ENCODE peak calls at places on chromosome 10, in seven cellular contexts. J is neural progenitor cell; S is HL-60; C is hepatocyte; A is H9; E is CD8-positive, alpha-beta T cell; Z is body of pancreas. F is an unnamed sample.

GRCh38 chr10:71010730-71011129 is 122.4 kb upstream of the PCBD1 start:
- DNase-seq in S (no peak), E (no peak), A (no peak), J (no peak), Z (no peak), C (no peak), F (no peak)

GRCh38 chr10:72275351-72276012 is 1.8 kb downstream of the DDIT4 start:
- DNase-seq in E (no peak), J (no peak), Z (peak; percentile 58), C (no peak), S (no peak), A (no peak), F (peak; percentile 75)

GRCh38 chr10:98272245-98272644 is 4.3 kb upstream of the LOXL4 start:
- DNase-seq in J (no peak), E (no peak), S (no peak), Z (no peak), A (no peak), C (no peak), F (no peak)

GRCh38 chr10:92421550-92421949 is 130.6 kb downstream of the MARCHF5 start:
- DNase-seq in C (no peak), J (no peak), A (no peak), E (no peak), S (no peak), Z (no peak), F (no peak)

GRCh38 chr10:75709245-75709644 is 277.8 kb downstream of the LRMDA start:
- DNase-seq in E (no peak), Z (no peak), C (no peak), A (no peak), S (no peak), J (no peak), F (no peak)

GRCh38 chr10:91061608-91062007 is 140.7 kb upstream of the ANKRD1 start:
- DNase-seq in J (no peak), C (no peak), Z (peak; percentile 17), E (no peak), S (no peak), A (no peak), F (no peak)

GRCh38 chr10:27251554-27251953 is 11.0 kb upstream of the ACBD5 start:
- DNase-seq in A (no peak), S (no peak), C (no peak), J (no peak), E (no peak), Z (no peak), F (no peak)

GRCh38 chr10:74145133-74145532 is 5.5 kb downstream of the AP3M1 start:
- DNase-seq in A (no peak), S (no peak), E (no peak), J (no peak), Z (no peak), C (peak; percentile 41), F (no peak)

GRCh38 chr10:113708640-113709039 is 28.9 kb downstream of the CASP7 start:
- DNase-seq in Z (no peak), E (no peak), A (no peak), C (no peak), J (no peak), S (no peak), F (no peak)

GRCh38 chr10:113711142-113711541 is 31.4 kb downstream of the CASP7 start:
- DNase-seq in C (no peak), S (no peak), E (no peak), A (no peak), J (peak; percentile 29), Z (no peak), F (no peak)

GRCh38 chr10:113706623-113707022 is 26.9 kb downstream of the CASP7 start:
- DNase-seq in E (no peak), J (no peak), A (no peak), S (no peak), Z (no peak), C (no peak), F (no peak)

GRCh38 chr10:113712024-113712423 is 32.3 kb downstream of the CASP7 start:
- DNase-seq in S (no peak), J (no peak), C (no peak), Z (no peak), E (no peak), A (no peak), F (no peak)

GRCh38 chr10:113709221-113709838 is 29.6 kb downstream of the CASP7 start:
- DNase-seq in J (no peak), C (peak; percentile 27), S (no peak), A (no peak), Z (peak; percentile 11), E (no peak), F (no peak)
- H3K27ac ChIP-seq in J (no peak overlapping the region), C (no peak overlapping the region), S (no peak overlapping the region), A (no peak overlapping the region), Z (no peak overlapping the region), E (no peak overlapping the region), F (no peak overlapping the region)

DNA sequence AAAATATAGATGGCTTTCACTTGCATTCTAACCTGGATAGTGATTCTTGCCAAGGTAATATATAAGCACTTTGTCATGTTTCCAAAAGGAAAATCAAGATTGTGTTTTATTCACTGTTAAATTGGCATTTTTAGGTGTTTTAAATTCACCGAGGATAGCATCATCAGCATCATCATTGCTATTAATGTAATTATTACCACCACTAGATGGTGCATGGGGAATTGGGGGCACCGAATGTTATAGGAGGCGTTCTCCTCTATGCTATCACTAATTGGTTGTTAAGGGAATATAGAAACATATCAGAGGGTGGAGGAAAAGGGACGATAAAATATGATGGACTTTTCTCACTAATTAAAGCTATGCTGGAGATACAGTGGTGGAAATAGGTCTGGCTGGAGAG is 95.5 kb downstream of the CELF2 start:
- DNase-seq in A (no peak), J (no peak), Z (peak; percentile 5), E (peak; percentile 34), S (peak; percentile 9), C (no peak), F (no peak)
- TF ChIP-seq CTCF in A (peak; percentile 50), J (peak; percentile 34), Z (no peak), E (peak; percentile 88), S (no peak), C (no peak), F (no peak)

GRCh38 chr10:49115796-49116508 is 630 bp upstream of the VSTM4 start:
- DNase-seq in J (no peak), C (no peak), E (no peak), Z (no peak), A (peak; percentile 36), S (no peak), F (no peak)

GRCh38 chr10:49116509-49117365 is 1.4 kb upstream of the VSTM4 start:
- DNase-seq in C (no peak), E (no peak), A (no peak), J (no peak), S (no peak), Z (no peak), F (no peak)

GRCh38 chr10:49113741-49114141 is 1.6 kb downstream of the VSTM4 start:
- DNase-seq in C (no peak), Z (no peak), S (no peak), E (no peak), J (no peak), A (peak; percentile 15), F (no peak)

GRCh38 chr10:49114718-49115014 is 656 bp downstream of the VSTM4 start:
- DNase-seq in A (peak; percentile 51), J (no peak), C (no peak), S (no peak), E (no peak), Z (no peak), F (no peak)

DNA sequence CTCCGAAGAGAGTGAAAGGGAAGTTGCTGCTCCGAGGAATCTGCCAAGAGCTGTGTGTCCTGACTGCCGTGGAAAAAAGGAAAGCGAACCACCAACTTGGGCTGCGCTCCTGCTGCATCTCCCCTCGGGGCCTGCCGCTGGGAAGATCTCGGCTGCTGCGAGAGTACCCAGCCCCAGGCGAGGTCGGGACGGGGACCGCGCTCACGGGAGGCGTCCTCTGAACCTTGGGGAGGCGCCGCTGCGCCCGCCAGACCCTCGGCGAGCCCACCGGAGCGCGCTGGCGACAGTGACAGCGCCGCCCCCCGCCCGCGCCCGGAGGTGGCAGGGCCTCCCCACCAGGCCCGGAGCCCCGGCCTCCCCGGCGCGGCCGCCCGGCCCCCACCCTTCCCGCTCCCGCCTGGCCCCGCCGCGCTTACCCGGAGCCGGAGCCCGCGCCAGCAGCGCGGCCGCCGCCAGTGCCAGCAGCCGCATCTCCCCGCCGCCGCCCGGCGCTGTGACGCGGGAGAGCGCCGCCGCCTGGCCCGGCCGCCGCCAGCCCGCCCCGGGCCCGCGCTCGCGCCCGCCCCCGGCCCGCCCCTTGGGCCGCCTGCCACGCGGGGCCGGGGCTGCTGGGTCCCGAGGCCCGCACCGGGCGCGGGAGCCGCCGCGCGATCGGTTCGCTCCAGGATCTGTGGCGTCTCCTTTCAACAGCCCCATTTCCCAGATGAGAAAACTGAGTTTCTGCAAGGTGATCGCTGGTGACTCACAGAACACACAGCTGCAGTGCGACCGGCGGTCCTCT is at the start of gene VSTM4:
- DNase-seq in S (no peak), E (no peak), Z (no peak), J (peak; percentile 82), C (peak; percentile 70), A (peak; percentile 32), F (peak; percentile 30)
- H3K27ac ChIP-seq in S (no peak within 1 kb of the TSS), E (no peak within 1 kb of the TSS), Z (no peak within 1 kb of the TSS), J (no peak within 1 kb of the TSS), C (peak within 1 kb of the TSS; percentile 63), A (no peak within 1 kb of the TSS), F (peak within 1 kb of the TSS; percentile 22)

GRCh38 chr10:96043157-96043894 is at the start of gene CCNJ:
- DNase-seq in Z (peak; percentile 91), J (peak; percentile 99), C (peak; percentile 96), E (peak; percentile 79), S (peak; percentile 84), A (peak; percentile 91), F (peak; percentile 86)
- TF ChIP-seq CTCF in Z (peak; percentile 16), J (no peak), C (peak; percentile 3), E (no peak), S (no peak), A (peak; percentile 13), F (peak; percentile 6)

GRCh38 chr10:15859531-15859864 is 809 bp downstream of the MINDY3 start:
- DNase-seq in C (no peak), J (no peak), A (no peak), Z (no peak), E (no peak), S (no peak), F (no peak)
- H3K27ac ChIP-seq in C (peak overlapping the region; percentile 67), J (no peak overlapping the region), A (no peak overlapping the region), Z (no peak overlapping the region), E (peak overlapping the region; percentile 62), S (no peak overlapping the region), F (no peak overlapping the region)

GRCh38 chr10:88791924-88792323 is 10.6 kb upstream of the LIPM start:
- DNase-seq in J (peak; percentile 66), Z (peak; percentile 12), S (peak; percentile 12), A (peak; percentile 56), E (no peak), C (peak; percentile 24), F (peak; percentile 42)
- TF ChIP-seq CTCF in J (peak; percentile 71), Z (peak; percentile 28), S (no peak), A (peak; percentile 81), E (no peak), C (peak; percentile 38), F (peak; percentile 59)

GRCh38 chr10:78566216-78567135 is 502.3 kb upstream of the ZMIZ1 start:
- DNase-seq in Z (no peak), J (no peak), S (no peak), A (no peak), E (no peak), C (no peak), F (no peak)
- H3K27ac ChIP-seq in Z (no peak overlapping the region), J (no peak overlapping the region), S (no peak overlapping the region), A (no peak overlapping the region), E (no peak overlapping the region), C (peak overlapping the region; percentile 89), F (no peak overlapping the region)

F was measured in WERI-Rb-1.